ENCODE peak calls at places on chromosomes 11 and 22, in eight cellular contexts. One of them, this sample, is unnamed.
A peak's percentile ranks its signal among the peaks of the same experiment; 100 is the strongest.

GRCh38 chr11:35683728-35684339 is 21.3 kb downstream of the TRIM44 start:
- DNase-seq in OCI-LY7: peak; percentile 16
- DNase-seq in body of pancreas: no peak
- DNase-seq in HFF-Myc: no peak
- DNase-seq in NT2/D1: no peak
- DNase-seq in left ventricle myocardium inferior: no peak
- DNase-seq in uterus: no peak
- DNase-seq in tibial artery: no peak
- DNase-seq in this sample: peak; percentile 17

GRCh38 chr22:35995772-35996171 is 32.9 kb downstream of the RBFOX2 start:
- DNase-seq in OCI-LY7: no peak
- DNase-seq in body of pancreas: peak; percentile 39
- DNase-seq in HFF-Myc: peak; percentile 91
- DNase-seq in NT2/D1: no peak
- DNase-seq in left ventricle myocardium inferior: peak; percentile 77
- DNase-seq in uterus: peak; percentile 93
- DNase-seq in tibial artery: peak; percentile 80
- DNase-seq in this sample: no peak

GRCh38 chr11:112958670-112959069 is 2.5 kb upstream of the NCAM1 start:
- DNase-seq in OCI-LY7: no peak
- DNase-seq in body of pancreas: no peak
- DNase-seq in HFF-Myc: no peak
- DNase-seq in NT2/D1: no peak
- DNase-seq in left ventricle myocardium inferior: no peak
- DNase-seq in uterus: peak; percentile 60
- DNase-seq in tibial artery: no peak
- DNase-seq in this sample: no peak

GRCh38 chr22:37244114-37244921 is at the start of gene RAC2:
- DNase-seq in OCI-LY7: peak; percentile 95
- DNase-seq in body of pancreas: peak; percentile 54
- DNase-seq in HFF-Myc: no peak
- DNase-seq in NT2/D1: no peak
- DNase-seq in left ventricle myocardium inferior: peak; percentile 74
- DNase-seq in uterus: peak; percentile 26
- DNase-seq in tibial artery: peak; percentile 56
- DNase-seq in this sample: peak; percentile 95

GRCh38 chr11:128709402-128709801 is 15.5 kb downstream of the FLI1 start:
- DNase-seq in OCI-LY7: no peak
- DNase-seq in body of pancreas: no peak
- DNase-seq in HFF-Myc: peak; percentile 72
- DNase-seq in NT2/D1: peak; percentile 72
- DNase-seq in left ventricle myocardium inferior: no peak
- DNase-seq in uterus: peak; percentile 44
- DNase-seq in tibial artery: no peak
- DNase-seq in this sample: no peak

GRCh38 chr11:9072790-9073189 is 18.6 kb downstream of the SCUBE2 start:
- DNase-seq in OCI-LY7: no peak
- DNase-seq in body of pancreas: no peak
- DNase-seq in HFF-Myc: no peak
- DNase-seq in NT2/D1: no peak
- DNase-seq in left ventricle myocardium inferior: no peak
- DNase-seq in uterus: no peak
- DNase-seq in tibial artery: no peak
- DNase-seq in this sample: no peak

GRCh38 chr22:31103899-31104694 is 3.3 kb downstream of the SELENOM start:
- DNase-seq in OCI-LY7: no peak
- DNase-seq in body of pancreas: peak; percentile 48
- DNase-seq in HFF-Myc: no peak
- DNase-seq in NT2/D1: no peak
- DNase-seq in left ventricle myocardium inferior: no peak
- DNase-seq in uterus: peak; percentile 83
- DNase-seq in tibial artery: peak; percentile 61
- DNase-seq in this sample: no peak

GRCh38 chr11:56845121-56845732 is 96.7 kb upstream of the OR9G4 start:
- DNase-seq in OCI-LY7: no peak
- DNase-seq in body of pancreas: no peak
- DNase-seq in HFF-Myc: no peak
- DNase-seq in NT2/D1: no peak
- DNase-seq in left ventricle myocardium inferior: no peak
- DNase-seq in uterus: no peak
- DNase-seq in tibial artery: no peak
- DNase-seq in this sample: no peak

GRCh38 chr22:25183959-25184619 is 15.6 kb upstream of the CRYBB3 start:
- DNase-seq in OCI-LY7: no peak
- DNase-seq in body of pancreas: no peak
- DNase-seq in HFF-Myc: no peak
- DNase-seq in NT2/D1: no peak
- DNase-seq in left ventricle myocardium inferior: no peak
- DNase-seq in uterus: no peak
- DNase-seq in tibial artery: no peak
- DNase-seq in this sample: no peak

GRCh38 chr22:32644252-32645100 is 157.0 kb upstream of the TIMP3 start:
- DNase-seq in OCI-LY7: no peak
- DNase-seq in body of pancreas: peak; percentile 48
- DNase-seq in HFF-Myc: no peak
- DNase-seq in NT2/D1: no peak
- DNase-seq in left ventricle myocardium inferior: peak; percentile 54
- DNase-seq in uterus: peak; percentile 74
- DNase-seq in tibial artery: peak; percentile 62
- DNase-seq in this sample: peak; percentile 25

GRCh38 chr11:118621071-118621815 is 13.8 kb downstream of the PHLDB1 start:
- DNase-seq in OCI-LY7: no peak
- DNase-seq in body of pancreas: peak; percentile 76
- DNase-seq in HFF-Myc: peak; percentile 75
- DNase-seq in NT2/D1: peak; percentile 75
- DNase-seq in left ventricle myocardium inferior: peak; percentile 90
- DNase-seq in uterus: peak; percentile 90
- DNase-seq in tibial artery: peak; percentile 92
- DNase-seq in this sample: no peak

GRCh38 chr22:37802310-37803194 is 5.2 kb upstream of the GCAT start:
- DNase-seq in OCI-LY7: no peak
- DNase-seq in body of pancreas: peak; percentile 83
- DNase-seq in HFF-Myc: no peak
- DNase-seq in NT2/D1: no peak
- DNase-seq in left ventricle myocardium inferior: peak; percentile 70
- DNase-seq in uterus: no peak
- DNase-seq in tibial artery: peak; percentile 55
- DNase-seq in this sample: no peak

GRCh38 chr11:126573325-126574076 is 218.0 kb downstream of the ST3GAL4 start:
- DNase-seq in OCI-LY7: no peak
- DNase-seq in body of pancreas: no peak
- DNase-seq in HFF-Myc: no peak
- DNase-seq in NT2/D1: no peak
- DNase-seq in left ventricle myocardium inferior: no peak
- DNase-seq in uterus: no peak
- DNase-seq in tibial artery: no peak
- DNase-seq in this sample: no peak

GRCh38 chr11:44987506-44987905 is 36.8 kb upstream of the TP53I11 start:
- DNase-seq in OCI-LY7: no peak
- DNase-seq in body of pancreas: no peak
- DNase-seq in HFF-Myc: no peak
- DNase-seq in NT2/D1: no peak
- DNase-seq in left ventricle myocardium inferior: no peak
- DNase-seq in uterus: no peak
- DNase-seq in tibial artery: no peak
- DNase-seq in this sample: no peak

GRCh38 chr11:4459470-4459869 is 10.4 kb downstream of the OR52K2 start:
- DNase-seq in OCI-LY7: no peak
- DNase-seq in body of pancreas: peak; percentile 13
- DNase-seq in HFF-Myc: no peak
- DNase-seq in NT2/D1: no peak
- DNase-seq in left ventricle myocardium inferior: no peak
- DNase-seq in uterus: peak; percentile 23
- DNase-seq in tibial artery: no peak
- DNase-seq in this sample: peak; percentile 7

GRCh38 chr11:13215157-13215556 is 62.4 kb upstream of the BMAL1 start:
- DNase-seq in OCI-LY7: no peak
- DNase-seq in body of pancreas: no peak
- DNase-seq in HFF-Myc: no peak
- DNase-seq in NT2/D1: no peak
- DNase-seq in left ventricle myocardium inferior: no peak
- DNase-seq in uterus: no peak
- DNase-seq in tibial artery: no peak
- DNase-seq in this sample: no peak

GRCh38 chr11:69183613-69184012 is 27.9 kb downstream of the SMIM38 start:
- DNase-seq in OCI-LY7: no peak
- DNase-seq in body of pancreas: no peak
- DNase-seq in HFF-Myc: no peak
- DNase-seq in NT2/D1: no peak
- DNase-seq in left ventricle myocardium inferior: no peak
- DNase-seq in uterus: no peak
- DNase-seq in tibial artery: no peak
- DNase-seq in this sample: peak; percentile 5

GRCh38 chr11:130781906-130782305 is 134.4 kb downstream of the SNX19 start:
- DNase-seq in OCI-LY7: no peak
- DNase-seq in body of pancreas: no peak
- DNase-seq in HFF-Myc: no peak
- DNase-seq in NT2/D1: no peak
- DNase-seq in left ventricle myocardium inferior: no peak
- DNase-seq in uterus: no peak
- DNase-seq in tibial artery: no peak
- DNase-seq in this sample: no peak

GRCh38 chr11:27451528-27451927 is 21.1 kb downstream of the LGR4 start:
- DNase-seq in OCI-LY7: no peak
- DNase-seq in body of pancreas: no peak
- DNase-seq in HFF-Myc: no peak
- DNase-seq in NT2/D1: no peak
- DNase-seq in left ventricle myocardium inferior: no peak
- DNase-seq in uterus: no peak
- DNase-seq in tibial artery: no peak
- DNase-seq in this sample: no peak

GRCh38 chr11:12885717-12886226 is 123.3 kb upstream of the RASSF10 start:
- DNase-seq in OCI-LY7: no peak
- DNase-seq in body of pancreas: no peak
- DNase-seq in HFF-Myc: no peak
- DNase-seq in NT2/D1: no peak
- DNase-seq in left ventricle myocardium inferior: no peak
- DNase-seq in uterus: no peak
- DNase-seq in tibial artery: no peak
- DNase-seq in this sample: no peak

GRCh38 chr11:92909214-92909613 is 60.2 kb upstream of the MTNR1B start:
- DNase-seq in OCI-LY7: no peak
- DNase-seq in body of pancreas: no peak
- DNase-seq in HFF-Myc: no peak
- DNase-seq in NT2/D1: no peak
- DNase-seq in left ventricle myocardium inferior: no peak
- DNase-seq in uterus: no peak
- DNase-seq in tibial artery: no peak
- DNase-seq in this sample: no peak

GRCh38 chr11:45025716-45026492 is 75.2 kb upstream of the TP53I11 start:
- DNase-seq in OCI-LY7: peak; percentile 83
- DNase-seq in body of pancreas: peak; percentile 29
- DNase-seq in HFF-Myc: no peak
- DNase-seq in NT2/D1: no peak
- DNase-seq in left ventricle myocardium inferior: peak; percentile 72
- DNase-seq in uterus: peak; percentile 37
- DNase-seq in tibial artery: peak; percentile 53
- DNase-seq in this sample: peak; percentile 35

DNA sequence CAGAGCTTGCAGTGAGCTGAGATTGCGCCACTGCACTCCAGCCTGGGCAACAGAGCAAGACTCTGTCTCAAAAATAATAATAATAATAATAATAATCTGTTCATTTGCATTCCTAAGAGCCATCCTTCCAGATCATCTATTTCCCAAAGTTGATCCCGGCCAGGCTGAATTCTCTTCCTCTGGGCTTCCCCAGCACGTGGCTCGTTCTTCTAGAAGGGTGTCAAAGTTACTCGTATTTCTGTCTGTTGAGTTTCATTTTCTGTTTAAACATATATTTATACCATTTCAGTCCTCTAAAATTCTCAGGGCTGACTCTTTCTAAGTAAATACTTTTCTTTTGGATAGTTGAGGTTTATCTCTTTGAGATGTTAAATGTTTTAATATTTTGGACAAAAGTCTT is 4.8 kb upstream of the JHY start:
- DNase-seq in OCI-LY7: no peak
- DNase-seq in body of pancreas: no peak
- DNase-seq in HFF-Myc: no peak
- DNase-seq in NT2/D1: no peak
- DNase-seq in left ventricle myocardium inferior: no peak
- DNase-seq in uterus: no peak
- DNase-seq in tibial artery: no peak
- DNase-seq in this sample: no peak
- H3K4me3 ChIP-seq in OCI-LY7: no peak overlapping the region
- H3K4me3 ChIP-seq in body of pancreas: no peak overlapping the region
- H3K4me3 ChIP-seq in HFF-Myc: no peak overlapping the region
- H3K4me3 ChIP-seq in NT2/D1: no peak overlapping the region
- H3K4me3 ChIP-seq in left ventricle myocardium inferior: no peak overlapping the region
- H3K4me3 ChIP-seq in uterus: no peak overlapping the region
- H3K4me3 ChIP-seq in tibial artery: no peak overlapping the region
- H3K4me3 ChIP-seq in this sample: no peak overlapping the region

GRCh38 chr11:72078477-72078876 is 1.9 kb downstream of the NUMA1 start:
- DNase-seq in OCI-LY7: no peak
- DNase-seq in body of pancreas: no peak
- DNase-seq in HFF-Myc: no peak
- DNase-seq in NT2/D1: no peak
- DNase-seq in left ventricle myocardium inferior: no peak
- DNase-seq in uterus: no peak
- DNase-seq in tibial artery: no peak
- DNase-seq in this sample: no peak
- H3K4me3 ChIP-seq in OCI-LY7: peak overlapping the region; percentile 98
- H3K4me3 ChIP-seq in body of pancreas: no peak overlapping the region
- H3K4me3 ChIP-seq in HFF-Myc: peak overlapping the region; percentile 55
- H3K4me3 ChIP-seq in NT2/D1: peak overlapping the region; percentile 1
- H3K4me3 ChIP-seq in left ventricle myocardium inferior: no peak overlapping the region
- H3K4me3 ChIP-seq in uterus: no peak overlapping the region
- H3K4me3 ChIP-seq in tibial artery: peak overlapping the region; percentile 94
- H3K4me3 ChIP-seq in this sample: peak overlapping the region; percentile 88

GRCh38 chr11:134572741-134573675 is 161.0 kb upstream of the B3GAT1 start:
- DNase-seq in OCI-LY7: no peak
- DNase-seq in body of pancreas: no peak
- DNase-seq in HFF-Myc: no peak
- DNase-seq in NT2/D1: no peak
- DNase-seq in left ventricle myocardium inferior: no peak
- DNase-seq in uterus: no peak
- DNase-seq in tibial artery: no peak
- DNase-seq in this sample: no peak
- H3K4me3 ChIP-seq in OCI-LY7: no peak overlapping the region
- H3K4me3 ChIP-seq in body of pancreas: no peak overlapping the region
- H3K4me3 ChIP-seq in HFF-Myc: no peak overlapping the region
- H3K4me3 ChIP-seq in NT2/D1: no peak overlapping the region
- H3K4me3 ChIP-seq in left ventricle myocardium inferior: no peak overlapping the region
- H3K4me3 ChIP-seq in uterus: no peak overlapping the region
- H3K4me3 ChIP-seq in tibial artery: no peak overlapping the region
- H3K4me3 ChIP-seq in this sample: no peak overlapping the region

DNA sequence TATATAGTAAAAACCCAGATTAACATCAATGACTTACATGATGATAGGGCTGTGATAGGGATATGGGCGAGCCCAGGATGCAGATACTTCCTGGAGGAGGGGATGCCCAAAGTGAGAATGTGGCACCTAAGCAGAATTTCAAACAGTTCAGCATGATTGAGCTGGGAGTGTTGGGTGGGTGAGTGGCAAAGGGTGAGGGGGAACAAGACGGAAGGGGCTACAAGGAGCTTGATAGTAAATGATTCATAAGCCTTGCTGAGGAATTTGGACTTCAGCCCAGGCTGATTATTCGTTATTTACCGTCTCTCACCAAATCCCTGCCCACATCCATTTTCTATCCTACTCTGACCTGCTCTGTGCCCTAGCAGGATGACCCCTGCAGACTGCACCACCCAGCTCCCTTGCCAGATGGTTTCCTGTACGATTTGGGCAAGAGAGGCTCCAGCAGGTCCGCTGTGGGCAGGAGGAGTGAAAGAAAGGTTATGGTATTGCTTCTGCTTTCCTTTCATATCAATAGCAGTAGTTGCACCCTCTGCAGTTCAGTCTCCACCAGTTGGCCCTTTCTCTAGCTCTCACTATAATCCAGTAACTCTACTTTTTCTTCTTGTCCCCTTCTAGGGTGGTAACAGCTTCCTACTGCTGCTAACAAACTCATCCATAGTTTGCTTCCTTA is 30.3 kb upstream of the SIK2 start:
- DNase-seq in OCI-LY7: no peak
- DNase-seq in body of pancreas: no peak
- DNase-seq in HFF-Myc: no peak
- DNase-seq in NT2/D1: no peak
- DNase-seq in left ventricle myocardium inferior: no peak
- DNase-seq in uterus: no peak
- DNase-seq in tibial artery: no peak
- DNase-seq in this sample: peak; percentile 18
- H3K4me3 ChIP-seq in OCI-LY7: no peak overlapping the region
- H3K4me3 ChIP-seq in body of pancreas: no peak overlapping the region
- H3K4me3 ChIP-seq in HFF-Myc: no peak overlapping the region
- H3K4me3 ChIP-seq in NT2/D1: no peak overlapping the region
- H3K4me3 ChIP-seq in left ventricle myocardium inferior: no peak overlapping the region
- H3K4me3 ChIP-seq in uterus: no peak overlapping the region
- H3K4me3 ChIP-seq in tibial artery: no peak overlapping the region
- H3K4me3 ChIP-seq in this sample: no peak overlapping the region

This sample was measured in GM12865.